ENCODE peak calls at places on chromosomes 6 and 20, in ten cellular contexts. A, E, T, L, M, D, Z, C, R and S are unnamed samples.

GRCh38 chr6:11429577-11429976 is 108.0 kb upstream of the TMEM170B start:
- DNase-seq in C (no peak), M (no peak), D (no peak), A (no peak), Z (no peak), R (no peak), L (no peak), T (no peak), E (no peak), S (no peak)

GRCh38 chr6:116571683-116572000 is 338 bp downstream of the RWDD1 start:
- DNase-seq in R (no peak), Z (no peak), L (no peak), D (no peak), E (no peak), M (no peak), C (no peak), A (no peak), T (no peak), S (no peak)

GRCh38 chr6:45450132-45450531 is 72.4 kb upstream of the SUPT3H start:
- DNase-seq in C (no peak), R (no peak), M (no peak), L (no peak), Z (no peak), T (no peak), D (no peak), A (no peak), E (no peak), S (no peak)

GRCh38 chr20:15491564-15491963 is 1081.7 kb downstream of the KIF16B start:
- DNase-seq in D (no peak), C (no peak), E (no peak), R (no peak), A (no peak), T (no peak), L (no peak), M (no peak), Z (no peak), S (no peak)

GRCh38 chr6:5107332-5107731 is 22.2 kb downstream of the PPP1R3G start:
- DNase-seq in A (no peak), E (no peak), M (no peak), L (no peak), R (no peak), C (no peak), Z (no peak), T (no peak), D (no peak), S (no peak)

GRCh38 chr6:31197559-31198305 is 27.2 kb upstream of the POU5F1 start:
- DNase-seq in M (peak; percentile 51), C (peak; percentile 68), R (peak; percentile 82), T (peak; percentile 90), Z (peak; percentile 81), D (peak; percentile 81), E (peak; percentile 52), L (peak; percentile 94), A (peak; percentile 96), S (no peak)

GRCh38 chr6:41736207-41736710 is 851 bp upstream of the TFEB start:
- DNase-seq in A (no peak), T (no peak), R (no peak), Z (no peak), E (no peak), L (peak; percentile 19), M (no peak), D (no peak), C (no peak), S (no peak)

GRCh38 chr6:169894377-169894960 is 143.0 kb downstream of the ERMARD start:
- DNase-seq in E (no peak), R (no peak), L (no peak), T (no peak), A (no peak), M (no peak), D (no peak), C (no peak), Z (no peak), S (no peak)

GRCh38 chr6:82720992-82721391 is 344.6 kb downstream of the UBE3D start:
- DNase-seq in D (no peak), T (no peak), E (no peak), A (no peak), M (no peak), C (no peak), L (no peak), Z (no peak), R (no peak), S (no peak)

GRCh38 chr6:27295301-27296079 is 16.6 kb downstream of the POM121L2 start:
- DNase-seq in T (no peak), M (no peak), Z (no peak), R (no peak), C (peak; percentile 52), L (no peak), D (peak; percentile 52), E (peak; percentile 85), A (no peak), S (no peak)

GRCh38 chr6:46626228-46626909 is 26.2 kb downstream of the CYP39A1 start:
- DNase-seq in C (peak; percentile 14), L (no peak), T (no peak), D (peak; percentile 46), E (no peak), R (no peak), A (no peak), Z (peak; percentile 72), M (peak; percentile 1), S (no peak)

GRCh38 chr6:155310596-155310995 is 3.7 kb downstream of the TFB1M start:
- DNase-seq in C (no peak), L (no peak), Z (no peak), T (no peak), A (no peak), D (no peak), R (no peak), M (no peak), E (no peak), S (no peak)

GRCh38 chr20:37282558-37282957 is 6.9 kb upstream of the MANBAL start:
- DNase-seq in L (no peak), A (no peak), E (no peak), C (peak; percentile 68), T (no peak), Z (no peak), D (peak; percentile 86), R (no peak), M (no peak), S (peak; percentile 6)

GRCh38 chr6:79928478-79928998 is 18.8 kb downstream of the ELOVL4 start:
- DNase-seq in M (no peak), Z (no peak), C (no peak), D (no peak), L (no peak), A (no peak), T (no peak), E (no peak), R (no peak), S (no peak)

GRCh38 chr6:74066168-74066871 is 370.3 kb downstream of the CD109 start:
- DNase-seq in R (no peak), Z (no peak), D (no peak), M (no peak), C (no peak), T (no peak), E (no peak), A (no peak), L (no peak), S (no peak)

GRCh38 chr6:151292974-151293373 is 53.2 kb downstream of the AKAP12 start:
- DNase-seq in T (no peak), A (no peak), R (no peak), L (no peak), C (peak; percentile 25), E (no peak), D (no peak), M (no peak), Z (no peak), S (no peak)

GRCh38 chr6:44201200-44201599 is 15.5 kb upstream of the MYMX start:
- DNase-seq in E (no peak), R (no peak), Z (no peak), D (no peak), T (no peak), L (no peak), A (no peak), M (no peak), C (no peak), S (no peak)

GRCh38 chr6:77034161-77034560 is 429.1 kb downstream of the HTR1B start:
- DNase-seq in T (no peak), L (no peak), A (no peak), M (no peak), E (no peak), D (peak; percentile 70), R (no peak), Z (no peak), C (peak; percentile 72), S (no peak)